ENCODE peak calls at places on chromosome 22, in four cellular contexts. N, Q, F and L are unnamed samples.

GRCh38 chr22:50482107-50483074 is 1.0 kb downstream of the ADM2 start:
- DNase-seq in N (no peak), Q (no peak), F (no peak), L (no peak)

GRCh38 chr22:49051491-49052022 is 776.1 kb downstream of the BRD1 start:
- DNase-seq in N (no peak), Q (no peak), F (no peak), L (no peak)

GRCh38 chr22:49608660-49609059 is 219.0 kb downstream of the BRD1 start:
- DNase-seq in N (peak; percentile 34), Q (no peak), F (no peak), L (no peak)

GRCh38 chr22:46897246-46897623 is 134.8 kb downstream of the TBC1D22A start:
- DNase-seq in N (no peak), Q (no peak), F (no peak), L (no peak)

GRCh38 chr22:32023251-32023827 is 19.7 kb upstream of the SLC5A1 start:
- DNase-seq in N (no peak), Q (no peak), F (no peak), L (no peak)

GRCh38 chr22:39797528-39798147 is 95.9 kb downstream of the ENTHD1 start:
- DNase-seq in N (no peak), Q (no peak), F (no peak), L (no peak)

GRCh38 chr22:39496131-39496838 is 5.8 kb upstream of the MIEF1 start:
- DNase-seq in N (peak; percentile 83), Q (peak; percentile 68), F (peak; percentile 89), L (peak; percentile 55)

GRCh38 chr22:29205598-29206371 is at the start of gene EMID1:
- DNase-seq in N (peak; percentile 59), Q (no peak), F (peak; percentile 76), L (no peak)

GRCh38 chr22:31556627-31557203 is 60.4 kb downstream of the SFI1 start:
- DNase-seq in N (no peak), Q (no peak), F (peak; percentile 44), L (peak; percentile 45)

GRCh38 chr22:31995046-31995445 is 48.0 kb upstream of the SLC5A1 start:
- DNase-seq in N (no peak), Q (no peak), F (no peak), L (no peak)

GRCh38 chr22:39292002-39292401 is 27.4 kb downstream of the RPL3 start:
- DNase-seq in N (no peak), Q (no peak), F (no peak), L (no peak)

GRCh38 chr22:50460942-50461341 is 13.9 kb downstream of the SBF1 start:
- DNase-seq in N (peak; percentile 73), Q (peak; percentile 54), F (no peak), L (no peak)

GRCh38 chr22:46737976-46738641 is at the start of gene CERK:
- DNase-seq in N (peak; percentile 75), Q (peak; percentile 81), F (peak; percentile 90), L (peak; percentile 75)

GRCh38 chr22:48742191-48742555 is 1085.5 kb downstream of the BRD1 start:
- DNase-seq in N (no peak), Q (no peak), F (no peak), L (no peak)

GRCh38 chr22:42399315-42400271 is 32.6 kb downstream of the NFAM1 start:
- DNase-seq in N (no peak), Q (peak; percentile 39), F (peak; percentile 92), L (peak; percentile 10)

GRCh38 chr22:49627217-49628181 is 200.2 kb downstream of the BRD1 start:
- DNase-seq in N (peak; percentile 35), Q (no peak), F (no peak), L (no peak)

GRCh38 chr22:50030315-50031188 is 18.0 kb upstream of the IL17REL start:
- DNase-seq in N (peak; percentile 88), Q (peak; percentile 71), F (peak; percentile 85), L (peak; percentile 48)

GRCh38 chr22:27670701-27671412 is 130.7 kb downstream of the MN1 start:
- DNase-seq in N (no peak), Q (no peak), F (peak; percentile 94), L (no peak)

GRCh38 chr22:25102722-25103121 is 96.9 kb upstream of the CRYBB3 start:
- DNase-seq in N (no peak), Q (no peak), F (no peak), L (no peak)

GRCh38 chr22:42310301-42310981 is 40.0 kb upstream of the TCF20 start:
- DNase-seq in N (no peak), Q (no peak), F (no peak), L (no peak)

GRCh38 chr22:40363059-40363458 is 7.3 kb upstream of the SGSM3 start:
- DNase-seq in N (no peak), Q (no peak), F (no peak), L (peak; percentile 67)

GRCh38 chr22:28243539-28243938 is 324.5 kb upstream of the PITPNB start:
- DNase-seq in N (no peak), Q (no peak), F (no peak), L (peak; percentile 46)

GRCh38 chr22:49095366-49095765 is 732.3 kb downstream of the BRD1 start:
- DNase-seq in N (peak; percentile 28), Q (no peak), F (no peak), L (no peak)

GRCh38 chr22:37749831-37750595 is 53.2 kb downstream of the TRIOBP start:
- DNase-seq in N (no peak), Q (no peak), F (peak; percentile 33), L (peak; percentile 53)

GRCh38 chr22:42834177-42834949 is 22.7 kb downstream of the ARFGAP3 start:
- DNase-seq in N (no peak), Q (no peak), F (no peak), L (no peak)

GRCh38 chr22:17777005-17777716 is 2.9 kb upstream of the BID start:
- DNase-seq in N (peak; percentile 75), Q (peak; percentile 61), F (no peak), L (no peak)

GRCh38 chr22:32202539-32203180 is 2.2 kb downstream of the RFPL2 start:
- DNase-seq in N (peak; percentile 76), Q (peak; percentile 67), F (peak; percentile 78), L (peak; percentile 23)

GRCh38 chr22:41674941-41675340 is 13.7 kb downstream of the SNU13 start:
- DNase-seq in N (no peak), Q (no peak), F (peak; percentile 59), L (no peak)

GRCh38 chr22:42959472-42960145 is 55.3 kb downstream of the PACSIN2 start:
- DNase-seq in N (no peak), Q (peak; percentile 74), F (peak; percentile 76), L (peak; percentile 86)

GRCh38 chr22:21881841-21882753 is 14.7 kb upstream of the MAPK1 start:
- DNase-seq in N (no peak), Q (no peak), F (no peak), L (no peak)

GRCh38 chr22:50272103-50272782 is 2.1 kb upstream of the MAPK11 start:
- DNase-seq in N (no peak), Q (no peak), F (no peak), L (no peak)

GRCh38 chr22:43412808-43413785 is 1.3 kb downstream of the MPPED1 start:
- DNase-seq in N (no peak), Q (no peak), F (no peak), L (no peak)

GRCh38 chr22:35961480-35961902 is 67.1 kb downstream of the RBFOX2 start:
- DNase-seq in N (no peak), Q (peak; percentile 29), F (peak; percentile 45), L (peak; percentile 82)

GRCh38 chr22:37922177-37922576 is 16.1 kb downstream of the MICALL1 start:
- DNase-seq in N (no peak), Q (no peak), F (no peak), L (no peak)

DNA sequence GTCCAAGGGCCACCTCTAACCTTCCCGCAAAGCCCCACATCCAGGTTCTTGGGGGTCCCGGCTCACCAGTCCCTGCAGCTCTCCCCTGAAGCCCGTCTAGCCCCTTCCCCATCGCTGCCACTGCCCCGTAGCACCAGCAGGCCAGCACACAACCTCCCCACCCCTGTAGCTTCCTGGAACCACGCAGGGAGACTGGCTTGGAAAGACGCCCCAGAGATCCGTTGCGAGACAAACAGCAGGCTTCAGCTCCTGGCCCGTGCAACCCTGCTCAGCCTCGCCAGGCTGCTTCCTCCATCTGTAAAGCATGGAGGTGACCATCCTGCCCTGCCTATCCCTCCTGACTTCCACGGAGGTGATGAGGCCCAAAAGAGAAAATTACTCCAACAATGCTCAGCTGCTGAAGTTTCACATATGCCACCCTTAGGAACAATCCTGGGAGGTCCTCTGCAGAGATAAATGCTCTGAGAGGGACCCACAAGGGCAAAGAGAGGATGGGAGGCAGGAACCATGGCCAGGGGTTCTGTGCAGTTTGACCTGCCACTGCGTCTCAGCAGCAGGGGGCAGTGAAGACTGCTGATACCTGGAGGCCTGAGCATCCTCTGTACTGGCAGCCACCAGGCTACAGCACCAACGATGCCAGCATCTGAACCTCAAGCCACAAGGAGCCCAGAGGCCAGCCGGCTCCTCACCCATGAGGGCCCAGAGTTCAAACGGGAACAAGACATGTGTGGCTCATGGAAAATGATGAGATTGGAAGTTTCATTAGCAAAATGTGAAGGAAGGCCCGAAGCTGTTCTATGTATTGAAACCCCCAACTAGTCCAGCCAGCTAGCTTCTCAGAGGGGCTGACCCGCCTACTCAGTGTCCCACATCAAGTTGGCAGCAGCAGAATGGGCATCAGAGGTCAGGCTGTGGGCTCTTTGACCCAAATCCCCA is 16.1 kb downstream of the DGCR2 start:
- DNase-seq in N (no peak), Q (no peak), F (no peak), L (no peak)
- TF ChIP-seq CTCF in N (peak; percentile 26), Q (no peak), F (no peak), L (no peak)

GRCh38 chr22:23289851-23290724 is 109.8 kb downstream of the BCR start:
- DNase-seq in N (peak; percentile 65), Q (peak; percentile 70), F (peak; percentile 52), L (peak; percentile 32)
- H3K4me3 ChIP-seq in N (no peak overlapping the region), Q (no peak overlapping the region), F (no peak overlapping the region), L (no peak overlapping the region)

DNA sequence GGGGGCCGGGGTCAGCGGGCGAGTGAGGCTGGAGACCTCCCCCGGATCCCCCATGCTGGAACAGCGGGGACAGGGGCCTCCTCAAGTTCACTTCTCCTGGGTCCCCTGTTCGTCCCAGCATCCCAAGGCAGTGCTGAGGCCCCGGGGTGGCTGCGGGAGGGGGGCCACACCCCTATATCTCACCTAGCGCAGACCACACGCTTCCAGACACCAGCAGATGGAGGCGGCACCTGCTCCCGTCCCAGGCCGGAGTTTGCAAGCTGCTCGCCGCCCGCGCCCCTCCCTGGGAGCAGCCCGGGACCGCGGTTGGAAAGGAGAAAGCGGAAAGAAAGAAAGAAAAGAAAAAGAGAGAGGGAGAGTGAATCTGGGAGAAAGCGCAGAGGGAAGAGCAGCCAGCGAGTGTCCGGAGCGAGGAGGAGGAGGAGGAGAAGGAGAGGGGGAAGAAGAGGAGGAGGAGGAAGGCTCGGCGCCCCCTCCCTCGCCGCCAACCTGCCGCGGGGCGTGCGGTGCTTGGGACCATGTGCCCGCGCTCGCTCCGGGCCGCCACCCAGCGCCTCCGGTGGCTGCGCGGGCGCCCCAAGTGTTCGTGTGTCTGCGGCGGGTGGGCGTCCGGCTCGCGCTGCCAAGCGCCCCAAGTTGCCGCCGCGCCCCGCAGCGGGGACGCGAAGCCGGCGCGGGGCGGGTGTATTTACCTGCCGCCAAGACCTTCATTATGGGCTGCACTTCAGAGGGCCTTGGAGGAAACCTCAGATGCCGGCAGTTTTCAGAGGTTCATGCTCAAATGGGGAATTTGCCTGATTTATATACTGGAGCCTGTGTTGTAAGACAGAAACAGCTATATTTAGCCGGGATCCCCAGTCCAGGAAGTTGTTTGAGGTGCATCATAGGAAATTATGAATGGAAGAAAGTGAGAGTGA is at the start of gene LIF:
- DNase-seq in N (no peak), Q (no peak), F (peak; percentile 50), L (peak; percentile 82)
- TF ChIP-seq CTCF in N (peak; percentile 19), Q (no peak), F (peak; percentile 28), L (no peak)

DNA sequence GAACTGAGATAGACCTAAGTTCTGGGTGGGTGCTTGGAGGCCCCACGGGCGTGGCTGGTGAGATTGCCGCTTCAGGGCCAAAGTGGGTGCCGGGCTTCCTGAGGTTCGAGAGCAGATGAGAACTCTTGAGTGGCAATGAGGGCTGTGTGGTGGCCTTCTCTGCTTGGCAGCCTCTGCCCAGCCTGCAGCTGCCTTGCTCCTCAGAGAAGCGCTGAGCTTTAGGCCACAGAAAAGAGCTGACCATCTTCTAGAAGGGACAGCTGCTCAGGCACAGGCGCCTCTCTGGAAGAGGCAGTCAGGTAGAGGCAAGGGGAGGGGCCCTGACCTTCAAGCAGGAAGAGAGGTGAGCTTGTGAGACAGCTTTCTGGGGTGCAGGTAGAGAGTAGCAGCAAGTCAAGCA is 72.8 kb downstream of the MED15 start:
- DNase-seq in N (no peak), Q (no peak), F (no peak), L (no peak)
- H3K4me3 ChIP-seq in N (no peak overlapping the region), Q (no peak overlapping the region), F (no peak overlapping the region), L (no peak overlapping the region)